ENCODE peak calls at places on chromosome 21, in four cellular contexts. P, V, R and K are unnamed samples.

GRCh38 chr21:38486705-38487104 is 11.6 kb downstream of the ERG start:
- DNase-seq in P (no peak), V (no peak), R (no peak), K (no peak)

GRCh38 chr21:39525129-39525528 is 73.4 kb downstream of the SH3BGR start:
- DNase-seq in P (no peak), V (no peak), R (no peak), K (no peak)

GRCh38 chr21:25664462-25665070 is 25.5 kb downstream of the JAM2 start:
- DNase-seq in P (no peak), V (no peak), R (no peak), K (no peak)

GRCh38 chr21:36749935-36750578 is 51.1 kb downstream of the SIM2 start:
- DNase-seq in P (no peak), V (no peak), R (peak; percentile 87), K (peak; percentile 43)

GRCh38 chr21:33125981-33126380 is 56.0 kb downstream of the OLIG1 start:
- DNase-seq in P (no peak), V (no peak), R (no peak), K (no peak)

GRCh38 chr21:21114456-21114855 is 116.2 kb downstream of the NCAM2 start:
- DNase-seq in P (no peak), V (no peak), R (no peak), K (no peak)

GRCh38 chr21:21631961-21632360 is 633.8 kb downstream of the NCAM2 start:
- DNase-seq in P (no peak), V (peak; percentile 31), R (no peak), K (peak; percentile 30)

GRCh38 chr21:39579734-39580332 is 32.9 kb upstream of the B3GALT5 start:
- DNase-seq in P (no peak), V (no peak), R (no peak), K (no peak)

GRCh38 chr21:36052860-36053766 is 7.2 kb downstream of the SETD4 start:
- DNase-seq in P (peak; percentile 62), V (no peak), R (no peak), K (no peak)

GRCh38 chr21:27261676-27262075 is 294.8 kb upstream of the ADAMTS5 start:
- DNase-seq in P (no peak), V (no peak), R (no peak), K (no peak)

GRCh38 chr21:43643193-43643592 is 16.1 kb downstream of the HSF2BP start:
- DNase-seq in P (no peak), V (no peak), R (no peak), K (no peak)

GRCh38 chr21:32844653-32845443 is 73.3 kb upstream of the PAXBP1 start:
- DNase-seq in P (no peak), V (peak; percentile 61), R (no peak), K (peak; percentile 62)

GRCh38 chr21:34904526-34905298 is 144.4 kb downstream of the RUNX1 start:
- DNase-seq in P (no peak), V (no peak), R (no peak), K (no peak)
- H3K79me2 ChIP-seq in P (no peaks in the 10 kb centered on the region), V (peaks cover 9% of the 10 kb centered on the region), R (no peaks in the 10 kb centered on the region), K (no peaks in the 10 kb centered on the region)

GRCh38 chr21:29029524-29029923 is 5.1 kb downstream of the USP16 start:
- DNase-seq in P (no peak), V (no peak), R (no peak), K (no peak)

GRCh38 chr21:29024474-29025327 is at the start of gene USP16:
- DNase-seq in P (peak; percentile 89), V (peak; percentile 99), R (peak; percentile 96), K (peak; percentile 100)

GRCh38 chr21:29030909-29031308 is 6.4 kb downstream of the USP16 start:
- DNase-seq in P (no peak), V (no peak), R (no peak), K (no peak)

GRCh38 chr21:29022141-29022540 is 2.3 kb upstream of the USP16 start:
- DNase-seq in P (no peak), V (peak; percentile 25), R (no peak), K (no peak)

DNA sequence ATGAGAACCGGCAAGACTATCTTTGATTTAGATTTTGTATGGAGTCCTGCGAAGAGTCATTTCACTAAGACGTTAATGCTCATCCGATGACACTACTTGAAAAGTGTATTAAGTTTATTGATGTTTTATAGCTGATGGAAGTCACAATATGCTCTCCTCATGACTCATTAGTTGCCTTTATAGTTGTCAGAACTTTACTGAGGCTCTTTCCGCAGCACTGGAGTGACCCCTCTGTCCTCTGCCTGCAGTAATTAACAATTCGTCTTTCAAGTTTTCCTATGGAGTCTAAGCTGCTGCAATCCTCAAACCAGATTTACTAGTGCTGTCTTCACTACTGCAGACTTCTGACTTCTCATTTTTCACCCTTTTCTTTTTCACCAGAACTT is 853 bp downstream of the USP16 start:
- DNase-seq in P (no peak), V (peak; percentile 39), R (no peak), K (peak; percentile 12)
- H3K27ac ChIP-seq in P (peak overlapping the region; percentile 100), V (peak overlapping the region; percentile 89), R (no peak overlapping the region), K (peak overlapping the region; percentile 100)

DNA sequence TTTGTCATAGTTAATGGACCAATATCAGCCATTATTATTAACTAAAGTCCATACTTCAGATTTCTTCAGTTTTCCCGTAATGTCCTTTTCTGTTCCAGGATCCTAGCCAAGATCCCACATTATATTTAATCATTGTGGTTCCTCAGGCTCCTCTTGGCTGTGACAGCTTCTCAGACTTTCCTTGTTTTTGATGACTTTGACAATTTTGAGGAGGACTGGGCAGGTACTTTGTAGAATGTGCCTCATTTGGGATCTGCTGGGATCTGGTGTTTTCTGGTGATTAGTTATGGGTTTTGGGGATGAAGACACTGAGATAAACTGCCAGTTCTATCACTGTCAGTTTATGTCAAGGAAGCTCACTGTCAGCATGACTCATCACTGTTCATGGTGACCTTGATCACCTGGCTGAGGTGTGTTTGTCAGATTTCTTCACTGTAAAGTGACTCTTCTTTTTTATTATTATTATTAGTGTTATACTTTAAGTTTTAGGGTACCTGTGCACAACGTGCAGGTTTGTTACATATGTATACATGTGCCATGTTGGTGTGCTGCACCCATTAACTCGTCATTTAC is 66.3 kb downstream of the PCBP3 start:
- DNase-seq in P (no peak), V (peak; percentile 3), R (no peak), K (no peak)
- H3K79me2 ChIP-seq in P (no peaks in the 10 kb centered on the region), V (no peaks in the 10 kb centered on the region), R (no peaks in the 10 kb centered on the region), K (no peaks in the 10 kb centered on the region)

DNA sequence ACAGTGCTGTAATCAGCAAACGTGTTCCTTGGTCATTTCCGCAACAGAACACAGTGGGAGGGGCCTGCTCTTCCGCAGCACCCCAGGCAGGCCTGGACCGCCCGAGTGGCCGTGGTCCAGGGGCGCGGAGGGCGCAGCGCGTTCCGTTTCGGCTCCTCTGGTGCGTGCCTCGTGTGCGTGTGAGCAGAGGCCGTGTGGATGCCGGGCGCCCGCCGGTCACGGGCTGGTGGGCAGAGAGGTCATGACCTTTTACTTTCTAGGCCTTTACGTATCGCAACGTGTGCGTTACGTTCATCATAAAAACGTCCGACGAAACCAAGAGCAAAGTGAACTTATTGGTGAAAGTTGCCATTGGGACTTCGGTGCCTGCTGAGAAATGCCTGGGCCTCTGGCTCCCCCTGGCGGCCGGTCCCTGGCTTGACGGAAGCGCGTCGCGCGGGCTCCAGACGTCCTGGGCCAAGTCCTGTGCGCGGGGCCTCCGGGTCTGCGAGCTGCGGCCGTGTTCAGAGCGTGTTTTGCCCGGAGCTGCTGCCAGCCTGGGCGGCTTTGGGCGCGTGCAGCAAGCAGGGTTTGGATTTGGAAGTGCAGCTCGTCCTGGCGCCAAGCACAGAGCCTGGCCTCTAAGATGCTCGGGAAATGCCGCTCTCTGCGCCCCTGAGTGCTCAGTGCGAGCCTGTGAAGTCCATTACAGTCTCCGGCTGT is 34.4 kb downstream of the COL18A1 start:
- DNase-seq in P (peak; percentile 45), V (peak; percentile 90), R (peak; percentile 86), K (peak; percentile 80)
- H3K27ac ChIP-seq in P (no peak overlapping the region), V (peak overlapping the region; percentile 44), R (no peak overlapping the region), K (peak overlapping the region; percentile 61)

GRCh38 chr21:42027085-42027803 is 17.1 kb upstream of the ZBTB21 start:
- DNase-seq in P (no peak), V (no peak), R (no peak), K (no peak)
- H3K79me2 ChIP-seq in P (no peaks in the 10 kb centered on the region), V (no peaks in the 10 kb centered on the region), R (no peaks in the 10 kb centered on the region), K (no peaks in the 10 kb centered on the region)

GRCh38 chr21:42475526-42476492 is 20.2 kb downstream of the RSPH1 start:
- DNase-seq in P (no peak), V (no peak), R (no peak), K (no peak)
- H3K27ac ChIP-seq in P (no peak overlapping the region), V (no peak overlapping the region), R (no peak overlapping the region), K (no peak overlapping the region)

GRCh38 chr21:29072873-29073221 is 601 bp downstream of the CCT8 start:
- DNase-seq in P (no peak), V (peak; percentile 14), R (no peak), K (peak; percentile 34)

GRCh38 chr21:29075706-29076447 is 2.4 kb upstream of the CCT8 start:
- DNase-seq in P (peak; percentile 67), V (peak; percentile 93), R (no peak), K (peak; percentile 19)

GRCh38 chr21:29074783-29075182 is 1.3 kb upstream of the CCT8 start:
- DNase-seq in P (no peak), V (no peak), R (no peak), K (no peak)

GRCh38 chr21:29074007-29074376 is 544 bp upstream of the CCT8 start:
- DNase-seq in P (no peak), V (no peak), R (no peak), K (no peak)

GRCh38 chr21:29073222-29074006 is at the start of gene CCT8:
- DNase-seq in P (peak; percentile 93), V (peak; percentile 100), R (peak; percentile 99), K (peak; percentile 99)
- H3K79me2 ChIP-seq in P (peaks cover 49% of the 10 kb centered on the region), V (peaks cover 56% of the 10 kb centered on the region), R (peaks cover 28% of the 10 kb centered on the region), K (peaks cover 51% of the 10 kb centered on the region)

DNA sequence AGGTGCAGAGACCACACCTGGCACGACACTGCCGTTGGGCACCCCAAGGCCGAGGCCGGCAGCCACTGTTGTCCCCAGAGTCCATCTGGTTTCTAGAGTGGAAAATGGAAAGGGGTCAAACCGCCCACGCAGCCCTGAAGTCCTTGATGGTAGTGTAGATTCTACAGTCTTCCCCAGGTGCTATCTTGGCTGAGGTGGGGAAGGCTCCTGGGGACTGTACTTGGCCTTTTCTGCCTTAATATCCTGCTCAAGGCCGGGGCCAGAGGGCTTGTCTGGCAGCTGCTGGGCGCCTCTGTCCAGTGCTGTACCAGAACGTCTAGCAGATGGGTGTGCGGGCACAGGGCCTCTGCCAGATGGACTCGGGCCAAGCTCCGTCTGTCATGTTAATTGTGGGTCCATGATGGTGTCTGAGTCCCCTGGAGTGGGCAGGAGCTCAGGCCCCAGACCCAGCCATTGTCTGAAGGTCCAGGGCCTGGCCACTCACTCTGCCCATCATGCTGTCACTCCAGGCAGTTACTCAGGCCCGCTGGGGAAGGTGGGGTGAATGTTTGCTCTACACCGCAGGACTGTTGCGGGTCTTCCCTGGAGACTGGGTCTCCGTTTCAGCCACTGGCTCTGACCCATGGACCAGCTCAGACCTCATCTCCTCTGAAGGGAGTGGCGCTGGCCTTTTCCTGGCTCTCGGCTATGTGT is 161.9 kb upstream of the COL6A1 start:
- DNase-seq in P (no peak), V (no peak), R (no peak), K (no peak)
- H3K27ac ChIP-seq in P (no peak overlapping the region), V (peak overlapping the region; percentile 90), R (no peak overlapping the region), K (peak overlapping the region; percentile 72)